ENCODE peak calls at places on chromosomes 12 and 14, in eight cellular contexts. One of them, this sample, is unnamed.

GRCh38 chr12:117380083-117380482 is 18.7 kb upstream of the NOS1 start:
- DNase-seq in endothelial cell of umbilical vein: no peak
- DNase-seq in H9: no peak
- DNase-seq in PC-3: peak; percentile 10
- DNase-seq in MM.1S: no peak
- DNase-seq in colonic mucosa: no peak
- DNase-seq in HCT116: no peak
- DNase-seq in IMR-90: no peak
- DNase-seq in this sample: no peak

GRCh38 chr14:25122843-25123242 is 72.9 kb upstream of the STXBP6 start:
- DNase-seq in H9: no peak
- DNase-seq in HCT116: no peak
- DNase-seq in colonic mucosa: no peak
- DNase-seq in MM.1S: no peak
- DNase-seq in endothelial cell of umbilical vein: no peak
- DNase-seq in IMR-90: no peak
- DNase-seq in PC-3: no peak
- DNase-seq in this sample: no peak

GRCh38 chr12:6330192-6330591 is 11.7 kb downstream of the TNFRSF1A start:
- DNase-seq in PC-3: no peak
- DNase-seq in colonic mucosa: no peak
- DNase-seq in HCT116: no peak
- DNase-seq in endothelial cell of umbilical vein: no peak
- DNase-seq in IMR-90: no peak
- DNase-seq in H9: no peak
- DNase-seq in MM.1S: no peak
- DNase-seq in this sample: peak; percentile 71

GRCh38 chr12:19608039-19608438 is 168.7 kb downstream of the AEBP2 start:
- DNase-seq in endothelial cell of umbilical vein: no peak
- DNase-seq in PC-3: no peak
- DNase-seq in IMR-90: no peak
- DNase-seq in MM.1S: no peak
- DNase-seq in H9: no peak
- DNase-seq in HCT116: no peak
- DNase-seq in colonic mucosa: no peak
- DNase-seq in this sample: no peak

GRCh38 chr14:101225729-101226152 is 322.2 kb upstream of the RTL1 start:
- DNase-seq in endothelial cell of umbilical vein: no peak
- DNase-seq in HCT116: no peak
- DNase-seq in H9: no peak
- DNase-seq in IMR-90: no peak
- DNase-seq in MM.1S: no peak
- DNase-seq in colonic mucosa: peak; percentile 10
- DNase-seq in PC-3: no peak
- DNase-seq in this sample: no peak

GRCh38 chr12:65605019-65605418 is 219.3 kb upstream of the HMGA2 start:
- DNase-seq in MM.1S: no peak
- DNase-seq in PC-3: no peak
- DNase-seq in colonic mucosa: no peak
- DNase-seq in endothelial cell of umbilical vein: peak; percentile 44
- DNase-seq in HCT116: no peak
- DNase-seq in H9: no peak
- DNase-seq in IMR-90: peak; percentile 69
- DNase-seq in this sample: no peak

GRCh38 chr12:26471560-26471959 is 276.2 kb downstream of the SSPN start:
- DNase-seq in PC-3: peak; percentile 23
- DNase-seq in IMR-90: peak; percentile 68
- DNase-seq in endothelial cell of umbilical vein: no peak
- DNase-seq in colonic mucosa: no peak
- DNase-seq in H9: no peak
- DNase-seq in MM.1S: no peak
- DNase-seq in HCT116: no peak
- DNase-seq in this sample: no peak

GRCh38 chr12:10048531-10048930 is 18.0 kb downstream of the CLEC9A start:
- DNase-seq in endothelial cell of umbilical vein: no peak
- DNase-seq in PC-3: no peak
- DNase-seq in HCT116: no peak
- DNase-seq in colonic mucosa: no peak
- DNase-seq in MM.1S: no peak
- DNase-seq in H9: no peak
- DNase-seq in IMR-90: no peak
- DNase-seq in this sample: no peak

GRCh38 chr14:49946320-49947141 is 53.6 kb downstream of the ARF6 start:
- DNase-seq in IMR-90: peak; percentile 68
- DNase-seq in H9: no peak
- DNase-seq in endothelial cell of umbilical vein: peak; percentile 86
- DNase-seq in PC-3: peak; percentile 93
- DNase-seq in MM.1S: no peak
- DNase-seq in HCT116: no peak
- DNase-seq in colonic mucosa: peak; percentile 73
- DNase-seq in this sample: no peak

GRCh38 chr12:113422030-113422900 is at the start of gene SDSL:
- DNase-seq in MM.1S: peak; percentile 64
- DNase-seq in PC-3: peak; percentile 96
- DNase-seq in endothelial cell of umbilical vein: peak; percentile 58
- DNase-seq in colonic mucosa: peak; percentile 83
- DNase-seq in H9: peak; percentile 60
- DNase-seq in HCT116: peak; percentile 48
- DNase-seq in IMR-90: peak; percentile 80
- DNase-seq in this sample: peak; percentile 89

GRCh38 chr14:52951730-52952481 is 1.1 kb upstream of the FERMT2 start:
- DNase-seq in PC-3: peak; percentile 87
- DNase-seq in H9: peak; percentile 76
- DNase-seq in endothelial cell of umbilical vein: peak; percentile 75
- DNase-seq in IMR-90: peak; percentile 80
- DNase-seq in MM.1S: no peak
- DNase-seq in HCT116: peak; percentile 61
- DNase-seq in colonic mucosa: peak; percentile 32
- DNase-seq in this sample: no peak

GRCh38 chr12:116138781-116139180 is 138.7 kb downstream of the MED13L start:
- DNase-seq in PC-3: no peak
- DNase-seq in HCT116: no peak
- DNase-seq in H9: no peak
- DNase-seq in colonic mucosa: no peak
- DNase-seq in MM.1S: no peak
- DNase-seq in IMR-90: no peak
- DNase-seq in endothelial cell of umbilical vein: no peak
- DNase-seq in this sample: no peak

GRCh38 chr12:4445156-4446020 is at the start of gene FGF6:
- DNase-seq in MM.1S: no peak
- DNase-seq in H9: no peak
- DNase-seq in HCT116: no peak
- DNase-seq in PC-3: no peak
- DNase-seq in colonic mucosa: no peak
- DNase-seq in endothelial cell of umbilical vein: no peak
- DNase-seq in IMR-90: no peak
- DNase-seq in this sample: no peak

GRCh38 chr14:72723741-72724530 is 170.0 kb downstream of the DPF3 start:
- DNase-seq in H9: no peak
- DNase-seq in colonic mucosa: no peak
- DNase-seq in MM.1S: no peak
- DNase-seq in endothelial cell of umbilical vein: peak; percentile 23
- DNase-seq in IMR-90: peak; percentile 44
- DNase-seq in PC-3: no peak
- DNase-seq in HCT116: no peak
- DNase-seq in this sample: no peak

GRCh38 chr12:103779410-103780092 is 61.5 kb downstream of the NT5DC3 start:
- DNase-seq in MM.1S: no peak
- DNase-seq in endothelial cell of umbilical vein: no peak
- DNase-seq in PC-3: no peak
- DNase-seq in colonic mucosa: no peak
- DNase-seq in IMR-90: peak; percentile 8
- DNase-seq in HCT116: no peak
- DNase-seq in H9: no peak
- DNase-seq in this sample: no peak

GRCh38 chr14:26199599-26200370 is 398.0 kb downstream of the NOVA1 start:
- DNase-seq in endothelial cell of umbilical vein: no peak
- DNase-seq in MM.1S: peak; percentile 71
- DNase-seq in colonic mucosa: no peak
- DNase-seq in HCT116: no peak
- DNase-seq in IMR-90: no peak
- DNase-seq in PC-3: peak; percentile 46
- DNase-seq in H9: no peak
- DNase-seq in this sample: no peak

GRCh38 chr12:5500326-5500659 is 68.4 kb downstream of the NTF3 start:
- DNase-seq in colonic mucosa: no peak
- DNase-seq in H9: no peak
- DNase-seq in HCT116: no peak
- DNase-seq in IMR-90: no peak
- DNase-seq in MM.1S: no peak
- DNase-seq in endothelial cell of umbilical vein: no peak
- DNase-seq in PC-3: no peak
- DNase-seq in this sample: no peak

DNA sequence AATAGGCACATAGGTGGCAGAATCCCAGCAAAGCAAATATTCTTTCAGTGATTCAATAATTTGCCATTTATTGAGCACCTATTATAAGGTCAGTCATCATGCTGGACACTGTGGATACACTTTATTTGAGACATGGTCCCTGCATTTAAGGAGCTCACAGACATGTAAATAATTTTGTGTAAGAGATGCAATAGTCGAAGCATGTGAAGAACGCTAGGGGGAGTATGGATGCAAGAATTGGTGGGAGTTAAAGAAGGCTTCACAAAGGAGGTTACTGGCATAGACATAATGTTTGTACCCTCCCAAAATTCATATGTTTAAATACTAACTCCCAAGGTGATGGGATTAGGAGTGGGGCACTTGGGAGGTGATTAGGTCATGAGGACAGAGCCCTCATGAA is 260.6 kb upstream of the GARIN6 start:
- DNase-seq in H9: no peak
- DNase-seq in colonic mucosa: no peak
- DNase-seq in endothelial cell of umbilical vein: no peak
- DNase-seq in HCT116: peak; percentile 28
- DNase-seq in MM.1S: peak; percentile 47
- DNase-seq in PC-3: peak; percentile 76
- DNase-seq in IMR-90: peak; percentile 8
- DNase-seq in this sample: no peak
- TF ChIP-seq CTCF in H9: peak; percentile 82
- TF ChIP-seq CTCF in colonic mucosa: no peak
- TF ChIP-seq CTCF in endothelial cell of umbilical vein: no peak
- TF ChIP-seq CTCF in HCT116: peak; percentile 48
- TF ChIP-seq CTCF in MM.1S: peak; percentile 69
- TF ChIP-seq CTCF in PC-3: peak; percentile 89
- TF ChIP-seq CTCF in IMR-90: peak; percentile 48
- TF ChIP-seq CTCF in this sample: no peak

DNA sequence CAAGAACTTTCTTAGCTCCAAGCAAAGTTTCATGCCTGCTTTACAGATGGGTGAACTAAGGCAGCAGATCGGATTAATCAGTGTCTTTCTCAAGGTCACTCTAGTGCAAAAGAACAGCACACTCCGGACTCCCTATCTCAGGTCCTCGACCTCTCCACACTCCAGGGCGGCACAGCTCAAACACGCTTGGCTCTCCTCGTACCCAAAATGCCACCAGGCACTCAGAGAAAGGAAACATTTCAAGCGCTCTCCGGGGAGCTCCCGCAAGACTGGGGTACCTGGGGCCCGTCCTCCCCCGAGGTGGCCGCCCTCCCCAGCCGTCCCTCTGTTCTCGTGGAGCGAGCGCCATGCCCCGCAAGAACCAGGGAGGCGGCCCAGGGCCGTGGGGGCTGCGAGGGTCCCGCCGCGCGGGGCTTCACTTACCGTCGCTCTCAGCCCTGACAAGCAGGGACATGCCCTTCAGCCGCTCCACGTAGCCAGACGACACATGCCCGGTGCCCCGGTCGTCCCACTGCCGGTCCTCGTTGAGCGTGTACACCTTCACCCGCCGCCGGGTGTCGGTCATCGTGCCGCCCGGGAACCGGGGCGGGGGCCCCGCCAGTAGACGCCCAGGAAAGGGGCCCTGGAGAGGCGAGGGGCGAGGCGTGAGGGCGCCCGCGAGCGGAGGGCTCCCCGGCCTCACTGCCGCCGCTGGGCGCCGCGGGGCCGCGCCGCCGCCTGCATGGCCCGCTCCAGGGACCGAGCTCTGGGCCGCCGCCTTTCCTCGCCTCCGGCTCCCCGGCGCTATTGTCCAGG is 830 bp downstream of the PPP4R3A start:
- DNase-seq in colonic mucosa: peak; percentile 47
- DNase-seq in MM.1S: peak; percentile 23
- DNase-seq in HCT116: no peak
- DNase-seq in IMR-90: no peak
- DNase-seq in H9: peak; percentile 37
- DNase-seq in PC-3: no peak
- DNase-seq in endothelial cell of umbilical vein: peak; percentile 31
- DNase-seq in this sample: peak; percentile 87
- H3K27ac ChIP-seq in colonic mucosa: peak overlapping the region; percentile 99
- H3K27ac ChIP-seq in MM.1S: peak overlapping the region; percentile 97
- H3K27ac ChIP-seq in HCT116: peak overlapping the region; percentile 99
- H3K27ac ChIP-seq in IMR-90: peak overlapping the region; percentile 96
- H3K27ac ChIP-seq in H9: no peak overlapping the region
- H3K27ac ChIP-seq in PC-3: peak overlapping the region; percentile 96
- H3K27ac ChIP-seq in endothelial cell of umbilical vein: peak overlapping the region; percentile 83
- H3K27ac ChIP-seq in this sample: peak overlapping the region; percentile 97

GRCh38 chr14:21191809-21192446 is 36.1 kb upstream of the OR5AU1 start:
- DNase-seq in colonic mucosa: peak; percentile 81
- DNase-seq in MM.1S: peak; percentile 86
- DNase-seq in PC-3: peak; percentile 57
- DNase-seq in HCT116: peak; percentile 35
- DNase-seq in H9: peak; percentile 97
- DNase-seq in endothelial cell of umbilical vein: no peak
- DNase-seq in IMR-90: no peak
- DNase-seq in this sample: peak; percentile 92
- H3K9ac ChIP-seq in colonic mucosa: no peak overlapping the region
- H3K9ac ChIP-seq in MM.1S: no peak overlapping the region
- H3K9ac ChIP-seq in PC-3: no peak overlapping the region
- H3K9ac ChIP-seq in HCT116: no peak overlapping the region
- H3K9ac ChIP-seq in H9: no peak overlapping the region
- H3K9ac ChIP-seq in endothelial cell of umbilical vein: no peak overlapping the region
- H3K9ac ChIP-seq in IMR-90: no peak overlapping the region
- H3K9ac ChIP-seq in this sample: no peak overlapping the region

GRCh38 chr12:122732170-122732569 is 1.5 kb upstream of the HCAR1 start:
- DNase-seq in colonic mucosa: no peak
- DNase-seq in MM.1S: no peak
- DNase-seq in IMR-90: no peak
- DNase-seq in PC-3: peak; percentile 33
- DNase-seq in endothelial cell of umbilical vein: no peak
- DNase-seq in H9: no peak
- DNase-seq in HCT116: no peak
- DNase-seq in this sample: no peak

GRCh38 chr12:122729583-122730214 is 945 bp downstream of the HCAR1 start:
- DNase-seq in colonic mucosa: no peak
- DNase-seq in PC-3: no peak
- DNase-seq in MM.1S: no peak
- DNase-seq in HCT116: no peak
- DNase-seq in H9: no peak
- DNase-seq in IMR-90: no peak
- DNase-seq in endothelial cell of umbilical vein: no peak
- DNase-seq in this sample: no peak

GRCh38 chr12:122732611-122733010 is 2.0 kb upstream of the HCAR1 start:
- DNase-seq in colonic mucosa: no peak
- DNase-seq in HCT116: no peak
- DNase-seq in endothelial cell of umbilical vein: no peak
- DNase-seq in MM.1S: no peak
- DNase-seq in PC-3: no peak
- DNase-seq in IMR-90: no peak
- DNase-seq in H9: no peak
- DNase-seq in this sample: no peak

GRCh38 chr12:122726056-122726558 is 4.5 kb downstream of the HCAR1 start:
- DNase-seq in colonic mucosa: no peak
- DNase-seq in MM.1S: no peak
- DNase-seq in HCT116: peak; percentile 22
- DNase-seq in endothelial cell of umbilical vein: peak; percentile 75
- DNase-seq in IMR-90: no peak
- DNase-seq in PC-3: peak; percentile 92
- DNase-seq in H9: peak; percentile 45
- DNase-seq in this sample: no peak

GRCh38 chr12:122730215-122731014 is at the start of gene HCAR1:
- DNase-seq in PC-3: peak; percentile 66
- DNase-seq in H9: no peak
- DNase-seq in colonic mucosa: no peak
- DNase-seq in IMR-90: no peak
- DNase-seq in MM.1S: no peak
- DNase-seq in HCT116: no peak
- DNase-seq in endothelial cell of umbilical vein: no peak
- DNase-seq in this sample: no peak
- TF ChIP-seq CTCF in PC-3: no peak
- TF ChIP-seq CTCF in H9: no peak
- TF ChIP-seq CTCF in colonic mucosa: no peak
- TF ChIP-seq CTCF in IMR-90: no peak
- TF ChIP-seq CTCF in MM.1S: no peak
- TF ChIP-seq CTCF in HCT116: no peak
- TF ChIP-seq CTCF in endothelial cell of umbilical vein: no peak
- TF ChIP-seq CTCF in this sample: no peak